ENCODE peak calls at places on chromosomes 2 and 18, in six cellular contexts. I, V, A, E, R and X are unnamed samples. For H3K9me3, the result is how much of the 10 kb centered on the place peaks cover.

GRCh38 chr2:238101891-238102841 is 2.0 kb downstream of the ESPNL start:
- DNase-seq in I (no peak), V (no peak), A (peak), E (no peak), R (no peak), X (no peak)

GRCh38 chr2:213150315-213150951 is 979 bp downstream of the IKZF2 start:
- DNase-seq in I (no peak), V (no peak), A (no peak), E (peak), R (peak), X (peak)

GRCh38 chr2:157032019-157032418 is 225.5 kb upstream of the GALNT5 start:
- DNase-seq in I (no peak), V (peak), A (no peak), E (peak), R (no peak), X (no peak)

GRCh38 chr2:227697013-227697412 is 20.8 kb downstream of the SLC19A3 start:
- DNase-seq in I (no peak), V (no peak), A (no peak), E (no peak), R (no peak), X (no peak)

GRCh38 chr2:60629801-60630385 is 76.4 kb upstream of the BCL11A start:
- DNase-seq in I (no peak), V (no peak), A (no peak), E (no peak), R (no peak), X (no peak)

GRCh38 chr2:71070294-71071025 is 2.0 kb downstream of the NAGK start:
- DNase-seq in I (no peak), V (peak), A (no peak), E (peak), R (no peak), X (no peak)

GRCh38 chr18:41162191-41162590 is 792.8 kb upstream of the PIK3C3 start:
- DNase-seq in I (no peak), V (no peak), A (no peak), E (no peak), R (no peak), X (no peak)

GRCh38 chr18:46756559-46757201 is at the start of gene ST8SIA5:
- DNase-seq in I (no peak), V (no peak), A (no peak), E (no peak), R (peak), X (no peak)

GRCh38 chr2:109396338-109397180 is 217.2 kb downstream of the SEPTIN10 start:
- DNase-seq in I (no peak), V (no peak), A (no peak), E (no peak), R (no peak), X (no peak)

GRCh38 chr2:48531141-48531648 is 1.2 kb downstream of the STON1 start:
- DNase-seq in I (no peak), V (no peak), A (no peak), E (peak), R (peak), X (peak)

GRCh38 chr18:75029456-75029855 is 179.5 kb downstream of the PTGR3 start:
- DNase-seq in I (no peak), V (no peak), A (no peak), E (no peak), R (no peak), X (no peak)

GRCh38 chr2:9757430-9758287 is 85.6 kb upstream of the TAF1B start:
- DNase-seq in I (no peak), V (no peak), A (no peak), E (peak), R (peak), X (no peak)

GRCh38 chr2:218396688-218397501 is 2.8 kb upstream of the CTDSP1 start:
- DNase-seq in I (peak), V (peak), A (peak), E (peak), R (peak), X (peak)

GRCh38 chr2:33131108-33131507 is 184.4 kb downstream of the LTBP1 start:
- DNase-seq in I (no peak), V (no peak), A (no peak), E (peak), R (no peak), X (no peak)

GRCh38 chr18:74916773-74917393 is 292.1 kb downstream of the PTGR3 start:
- DNase-seq in I (no peak), V (no peak), A (no peak), E (no peak), R (no peak), X (no peak)

GRCh38 chr2:86809481-86810121 is 18.9 kb upstream of the CD8A start:
- DNase-seq in I (no peak), V (no peak), A (no peak), E (no peak), R (no peak), X (no peak)

GRCh38 chr18:54958711-54959625 is at the start of gene CCDC68:
- DNase-seq in I (no peak), V (peak), A (peak), E (no peak), R (peak), X (peak)

GRCh38 chr2:43075054-43075593 is 151.3 kb downstream of the ZFP36L2 start:
- DNase-seq in I (peak), V (peak), A (peak), E (peak), R (peak), X (peak)

GRCh38 chr2:177326591-177326990 is 62.1 kb upstream of the NFE2L2 start:
- DNase-seq in I (no peak), V (no peak), A (no peak), E (no peak), R (no peak), X (no peak)

GRCh38 chr2:136219341-136219740 is 101.4 kb upstream of the CXCR4 start:
- DNase-seq in I (no peak), V (no peak), A (no peak), E (no peak), R (no peak), X (no peak)

GRCh38 chr18:28485210-28485801 is 308.4 kb upstream of the CDH2 start:
- DNase-seq in I (no peak), V (no peak), A (no peak), E (no peak), R (no peak), X (no peak)

GRCh38 chr2:151374426-151374825 is 17.0 kb downstream of the TNFAIP6 start:
- DNase-seq in I (no peak), V (peak), A (no peak), E (peak), R (no peak), X (no peak)

GRCh38 chr2:197128126-197128525 is 182.5 kb downstream of the ANKRD44 start:
- DNase-seq in I (no peak), V (no peak), A (no peak), E (no peak), R (no peak), X (no peak)

GRCh38 chr2:237130562-237131421 is 45.1 kb downstream of the COPS8 start:
- DNase-seq in I (no peak), V (no peak), A (no peak), E (no peak), R (no peak), X (no peak)

GRCh38 chr18:38981382-38981781 is 1415.8 kb upstream of the CELF4 start:
- DNase-seq in I (no peak), V (no peak), A (no peak), E (no peak), R (no peak), X (no peak)

GRCh38 chr2:144434865-144435264 is 85.1 kb downstream of the ZEB2 start:
- DNase-seq in I (no peak), V (no peak), A (no peak), E (no peak), R (no peak), X (no peak)

GRCh38 chr2:220489116-220489515 is 861.7 kb downstream of the SLC4A3 start:
- DNase-seq in I (no peak), V (no peak), A (no peak), E (peak), R (no peak), X (no peak)

GRCh38 chr18:32899819-32900218 is 127.0 kb upstream of the KLHL14 start:
- DNase-seq in I (no peak), V (no peak), A (no peak), E (peak), R (no peak), X (no peak)
- TF ChIP-seq CTCF in I (no peak), V (no peak), A (no peak), E (no peak), R (no peak), X (no peak)

GRCh38 chr2:190136259-190136658 is 73.7 kb upstream of the MSTN start:
- DNase-seq in I (no peak), V (peak), A (no peak), E (no peak), R (no peak), X (no peak)

GRCh38 chr2:190136825-190137224 is 74.3 kb upstream of the MSTN start:
- DNase-seq in I (no peak), V (no peak), A (no peak), E (no peak), R (no peak), X (no peak)

GRCh38 chr2:190139371-190139770 is 76.8 kb upstream of the MSTN start:
- DNase-seq in I (no peak), V (no peak), A (no peak), E (no peak), R (no peak), X (no peak)

GRCh38 chr2:190137561-190137960 is 75.0 kb upstream of the MSTN start:
- DNase-seq in I (no peak), V (no peak), A (no peak), E (peak), R (no peak), X (no peak)

GRCh38 chr2:190138032-190138431 is 75.5 kb upstream of the MSTN start:
- DNase-seq in I (no peak), V (no peak), A (no peak), E (no peak), R (no peak), X (no peak)
- H3K9me3 ChIP-seq in I (under half), V (under half), A (under half), E (under half), R (under half), X (under half)

GRCh38 chr2:240566203-240567136 is 1.8 kb upstream of the RNPEPL1 start:
- DNase-seq in I (peak), V (peak), A (peak), E (peak), R (peak), X (peak)

GRCh38 chr2:240564191-240564570 is 4.0 kb downstream of the DUSP28 start:
- DNase-seq in I (no peak), V (no peak), A (no peak), E (no peak), R (no peak), X (no peak)

GRCh38 chr2:240564571-240565266 is 3.6 kb upstream of the RNPEPL1 start:
- DNase-seq in I (no peak), V (peak), A (no peak), E (peak), R (no peak), X (no peak)

GRCh38 chr2:240567137-240567871 is 980 bp upstream of the RNPEPL1 start:
- DNase-seq in I (peak), V (no peak), A (peak), E (no peak), R (peak), X (no peak)

DNA sequence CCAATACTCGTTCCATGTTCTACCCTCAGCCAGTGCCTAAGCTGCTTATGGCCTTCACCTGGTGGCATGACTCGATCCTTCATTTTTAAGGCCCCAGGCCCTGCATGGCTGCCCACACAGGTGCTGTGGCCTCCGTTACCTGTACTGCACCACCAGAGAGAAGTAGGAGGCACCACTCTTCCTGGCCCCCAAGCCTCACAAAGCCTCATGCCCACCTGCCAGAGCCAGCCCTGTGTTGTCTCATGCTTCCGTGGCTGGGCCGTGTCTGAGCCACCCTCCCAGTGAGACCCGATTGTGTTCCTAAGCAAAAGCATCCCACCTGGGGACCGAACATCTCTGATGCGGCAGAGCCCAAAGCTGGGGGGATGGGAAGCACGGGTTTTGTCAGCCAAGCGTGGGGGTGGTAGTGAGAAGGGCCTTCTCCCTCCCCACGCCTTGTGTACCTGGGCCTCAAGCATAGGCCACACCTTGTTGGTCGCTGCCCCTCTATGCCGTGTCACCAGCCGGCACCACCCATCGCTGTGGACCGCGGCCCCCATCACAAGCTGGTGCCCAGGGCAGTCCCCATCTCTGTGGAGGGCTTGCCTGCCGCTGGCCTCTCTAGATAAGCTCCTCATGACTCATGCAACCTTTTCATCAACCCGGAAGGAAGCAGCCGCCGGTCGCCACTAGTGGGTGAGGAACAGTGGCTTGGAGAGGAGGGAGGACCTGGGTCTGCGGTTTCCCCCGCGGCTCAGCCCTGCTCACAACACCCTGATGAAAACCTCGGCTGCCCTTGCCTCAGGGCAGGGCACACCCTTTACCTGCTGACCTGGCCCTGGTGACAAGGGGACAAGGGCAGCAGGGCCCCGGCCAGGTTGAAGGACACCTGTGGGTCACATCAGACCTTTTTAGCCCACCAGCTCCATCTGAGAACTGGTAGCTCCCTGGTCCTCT is 2.7 kb upstream of the RNPEPL1 start:
- DNase-seq in I (peak), V (peak), A (peak), E (peak), R (peak), X (peak)
- TF ChIP-seq POLR2A in I (no peak), V (peak), A (no peak), E (no peak), R (peak), X (peak)

DNA sequence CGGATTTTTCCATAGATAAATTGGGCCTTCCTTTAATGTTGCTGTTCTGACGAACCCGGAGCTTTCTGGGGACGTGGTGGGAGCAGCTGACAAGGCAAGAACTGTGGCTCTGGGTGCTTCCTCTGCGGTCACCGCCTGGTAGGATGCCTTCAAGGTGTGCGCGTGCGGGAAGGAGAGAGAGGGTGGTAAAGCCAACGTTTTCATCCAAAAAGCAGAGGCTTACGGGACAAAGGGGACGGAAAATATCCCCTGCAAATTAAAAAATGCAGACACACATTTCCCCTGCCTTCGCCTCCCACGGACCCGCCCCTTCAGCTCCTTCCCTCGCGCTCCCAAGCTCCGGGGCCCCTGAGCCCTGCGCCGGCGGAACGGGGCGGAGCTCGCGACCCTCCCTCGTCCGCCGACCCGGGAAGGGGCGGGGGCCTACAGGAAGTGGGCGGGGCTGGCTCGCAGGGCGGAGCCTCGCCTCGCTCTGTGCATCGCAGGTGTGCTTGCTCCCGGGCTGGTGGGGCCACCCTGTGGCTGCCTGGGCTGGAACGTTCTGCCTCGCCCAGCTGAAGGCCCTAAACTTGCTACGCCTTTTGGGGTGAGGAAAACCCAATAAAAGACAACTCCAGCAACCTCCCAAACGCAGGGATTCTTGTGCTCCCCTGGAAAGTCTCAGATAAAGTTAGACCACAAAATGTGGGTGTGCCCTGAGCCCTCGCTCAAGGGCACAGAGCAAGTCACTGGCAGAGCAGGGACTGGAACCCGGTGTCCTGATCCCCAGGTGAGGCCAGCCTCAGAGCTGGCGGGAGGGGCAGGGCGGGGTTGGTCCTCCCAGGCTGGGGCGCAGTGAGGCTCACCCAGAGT is 25.4 kb upstream of the SLC66A3 start:
- DNase-seq in I (peak), V (peak), A (peak), E (no peak), R (no peak), X (peak)
- TF ChIP-seq CTCF in I (peak), V (peak), A (peak), E (no peak), R (peak), X (no peak)

GRCh38 chr2:142012797-142013196 is 118.0 kb downstream of the LRP1B start:
- DNase-seq in I (no peak), V (no peak), A (no peak), E (no peak), R (no peak), X (no peak)
- H3K9me3 ChIP-seq in I (under half), V (under half), A (under half), E (under half), R (under half), X (under half)

DNA sequence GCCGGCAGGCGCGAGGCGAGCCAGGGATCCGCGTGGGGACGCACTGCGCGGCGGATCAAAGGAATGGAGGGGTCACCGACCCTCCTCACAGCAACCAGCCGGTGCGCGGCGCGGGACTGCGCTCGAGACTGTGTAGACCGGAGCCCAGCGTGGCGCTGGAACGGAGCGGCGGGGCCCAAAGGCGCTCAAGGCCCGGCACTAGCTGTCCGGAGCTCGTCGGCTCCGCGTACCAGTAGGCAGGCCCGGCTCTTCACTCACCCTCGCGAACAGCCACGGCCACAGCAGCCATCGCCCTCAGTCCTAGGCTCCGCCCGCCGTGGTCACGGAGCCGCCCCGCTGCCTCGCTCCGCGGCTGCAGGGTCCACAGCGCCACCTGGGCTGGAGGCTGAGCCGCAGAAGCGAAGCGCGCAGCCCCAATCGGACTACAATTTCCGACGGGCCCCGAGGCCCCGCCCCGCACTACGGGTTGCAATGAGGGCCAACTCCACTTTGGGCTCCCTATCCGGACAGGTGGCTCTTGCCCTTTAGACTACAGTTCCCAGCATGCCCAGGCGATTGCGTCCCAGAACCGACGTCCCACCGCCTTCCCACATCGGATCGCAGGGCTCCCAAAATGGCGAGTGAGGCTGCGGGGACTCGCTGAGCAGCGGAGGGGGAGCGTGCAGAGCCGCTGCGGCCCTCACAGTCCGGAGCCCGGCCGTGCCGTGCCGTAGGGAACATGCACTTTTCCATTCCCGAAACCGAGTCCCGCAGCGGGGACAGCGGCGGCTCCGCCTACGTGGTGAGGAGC is at the start of the genes EIF2B4 and SNX17:
- DNase-seq in I (peak), V (peak), A (peak), E (peak), R (peak), X (peak)
- TF ChIP-seq POLR2A in I (peak), V (peak), A (no peak), E (peak), R (peak), X (peak)

GRCh38 chr2:64942693-64943092 is 46.5 kb upstream of the SLC1A4 start:
- DNase-seq in I (no peak), V (no peak), A (no peak), E (no peak), R (no peak), X (no peak)
- TF ChIP-seq CTCF in I (no peak), V (no peak), A (no peak), E (no peak), R (no peak), X (no peak)

GRCh38 chr2:239777219-239777618 is 247.9 kb downstream of the NDUFA10 start:
- DNase-seq in I (no peak), V (no peak), A (peak), E (no peak), R (no peak), X (no peak)

GRCh38 chr2:239778042-239778811 is 246.9 kb downstream of the NDUFA10 start:
- DNase-seq in I (no peak), V (no peak), A (peak), E (no peak), R (no peak), X (no peak)

GRCh38 chr2:239779592-239779983 is 245.6 kb downstream of the NDUFA10 start:
- DNase-seq in I (no peak), V (no peak), A (peak), E (no peak), R (no peak), X (no peak)

GRCh38 chr2:239780236-239780997 is 244.7 kb downstream of the NDUFA10 start:
- DNase-seq in I (no peak), V (no peak), A (no peak), E (no peak), R (no peak), X (no peak)

DNA sequence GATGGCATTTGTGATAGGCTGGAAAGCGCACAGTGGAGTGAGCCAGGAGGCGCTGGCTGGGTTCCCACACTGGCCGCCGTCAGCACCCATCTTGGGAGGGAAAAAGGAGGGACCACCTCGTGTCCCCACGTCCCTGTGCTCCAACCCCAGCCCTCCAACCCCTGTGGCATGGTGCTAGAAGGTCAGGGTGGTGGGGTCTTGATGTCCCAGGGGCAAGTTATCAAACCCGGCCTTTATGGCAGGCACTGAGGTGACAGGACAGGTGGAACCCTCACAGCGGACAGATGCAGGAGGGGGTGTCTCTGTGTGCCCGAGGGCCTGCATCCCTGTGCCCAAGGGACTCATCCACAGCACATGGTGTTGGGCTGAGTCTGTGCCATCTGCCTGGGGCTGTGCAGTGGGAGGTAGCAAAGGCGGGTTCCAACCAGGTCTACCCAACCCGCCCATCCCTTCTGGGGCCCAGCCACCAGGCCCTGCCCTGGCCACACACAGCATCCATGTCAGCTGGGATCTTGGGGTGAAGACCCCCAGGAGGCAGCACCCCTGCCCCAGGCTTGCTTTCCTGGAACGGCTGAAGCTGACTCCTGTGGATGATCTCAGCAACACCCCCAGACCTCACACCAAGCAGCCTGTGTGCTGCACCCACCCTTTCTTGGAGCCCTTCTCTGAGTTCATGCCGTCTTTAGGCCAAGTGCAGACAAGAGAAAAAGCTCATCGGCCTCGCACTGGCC is 246.1 kb downstream of the NDUFA10 start:
- DNase-seq in I (no peak), V (no peak), A (peak), E (no peak), R (no peak), X (no peak)
- H3K9me3 ChIP-seq in I (under half), V (under half), A (under half), E (under half), R (under half), X (under half)